ENCODE peak calls at places on chromosome 20, in five cellular contexts. W is CD8-positive, alpha-beta memory T cell; X is CD8-positive, alpha-beta T cell; G is CD4-positive, CD25-positive, alpha-beta regulatory T cell; K is neuronal stem cell. I is an unnamed sample.
A peak's percentile ranks its signal among the peaks of the same experiment; 100 is the strongest.

GRCh38 chr20:35823937-35824336 is 52.1 kb downstream of the PHF20 start:
- DNase-seq in X (no peak), G (no peak), W (no peak), K (no peak), I (no peak)

GRCh38 chr20:39045676-39046075 is 83.5 kb downstream of the DHX35 start:
- DNase-seq in G (no peak), K (no peak), W (no peak), X (no peak), I (no peak)

GRCh38 chr20:21029356-21029755 is 76.8 kb downstream of the LINC00237 start:
- DNase-seq in W (no peak), K (peak; percentile 17), G (no peak), X (no peak), I (no peak)

GRCh38 chr20:25464501-25465204 is 57.2 kb downstream of the GINS1 start:
- DNase-seq in X (no peak), G (no peak), K (no peak), W (no peak), I (no peak)

GRCh38 chr20:46694484-46694883 is 5.2 kb upstream of the TP53RK start:
- DNase-seq in K (no peak), W (no peak), G (no peak), X (no peak), I (no peak)

GRCh38 chr20:25470045-25470444 is 62.6 kb downstream of the GINS1 start:
- DNase-seq in K (peak; percentile 23), X (peak; percentile 12), W (no peak), G (peak; percentile 17), I (peak; percentile 51)

GRCh38 chr20:23048283-23049200 is 930 bp downstream of the THBD start:
- DNase-seq in K (peak; percentile 24), G (no peak), X (no peak), W (no peak), I (peak; percentile 33)

GRCh38 chr20:22529150-22530019 is 55.0 kb downstream of the FOXA2 start:
- DNase-seq in K (no peak), G (no peak), W (no peak), X (no peak), I (no peak)

GRCh38 chr20:11660673-11661072 is 257.0 kb upstream of the BTBD3 start:
- DNase-seq in K (no peak), X (no peak), W (no peak), G (no peak), I (no peak)

GRCh38 chr20:24502184-24502583 is 32.8 kb downstream of the SYNDIG1 start:
- DNase-seq in W (no peak), X (no peak), K (no peak), G (no peak), I (peak; percentile 25)

GRCh38 chr20:35269055-35269781 is 8.7 kb downstream of the MMP24OS start:
- DNase-seq in K (peak; percentile 77), W (peak; percentile 47), G (peak; percentile 19), X (no peak), I (peak; percentile 39)

GRCh38 chr20:50395258-50395729 is 114.9 kb upstream of the PTPN1 start:
- DNase-seq in X (no peak), G (no peak), K (no peak), W (no peak), I (no peak)

GRCh38 chr20:7031222-7031621 is 263.7 kb downstream of the BMP2 start:
- DNase-seq in X (no peak), G (no peak), K (no peak), W (no peak), I (peak; percentile 5)

GRCh38 chr20:49698477-49698876 is 15.2 kb downstream of the B4GALT5 start:
- DNase-seq in X (no peak), G (no peak), K (no peak), W (no peak), I (no peak)

GRCh38 chr20:16747291-16747811 is 807 bp upstream of the OTOR start:
- DNase-seq in G (no peak), X (no peak), K (no peak), W (no peak), I (peak; percentile 10)

GRCh38 chr20:50389437-50389807 is 120.8 kb upstream of the PTPN1 start:
- DNase-seq in G (no peak), X (no peak), W (no peak), K (no peak), I (no peak)

GRCh38 chr20:58640446-58640845 is 10.6 kb upstream of the STX16 start:
- DNase-seq in K (no peak), G (no peak), X (no peak), W (no peak), I (peak; percentile 32)

GRCh38 chr20:663315-664090 is 10.5 kb upstream of the SRXN1 start:
- DNase-seq in X (no peak), G (no peak), W (no peak), K (no peak), I (no peak)

GRCh38 chr20:662289-663192 is 9.5 kb upstream of the SRXN1 start:
- DNase-seq in W (no peak), K (no peak), X (no peak), G (no peak), I (no peak)

GRCh38 chr20:665276-665675 is 10.3 kb downstream of the SCRT2 start:
- DNase-seq in W (no peak), G (no peak), K (no peak), X (no peak), I (no peak)

GRCh38 chr20:664151-664550 is 11.2 kb upstream of the SRXN1 start:
- DNase-seq in G (no peak), X (no peak), K (no peak), W (no peak), I (no peak)

GRCh38 chr20:664576-664975 is 11.0 kb downstream of the SCRT2 start:
- DNase-seq in W (no peak), K (no peak), X (no peak), G (no peak), I (no peak)
- H3K27me3 ChIP-seq in W (peaks cover 18% of the 10 kb centered on the region), K (peaks cover 54% of the 10 kb centered on the region), X (peaks cover 1% of the 10 kb centered on the region), G (peaks cover 19% of the 10 kb centered on the region), I (peaks cover 29% of the 10 kb centered on the region)

GRCh38 chr20:10652185-10652584 is 21.6 kb downstream of the JAG1 start:
- DNase-seq in X (no peak), W (no peak), G (no peak), K (no peak), I (no peak)
- H3K36me3 ChIP-seq in X (no peaks in the 10 kb centered on the region), W (no peaks in the 10 kb centered on the region), G (no peaks in the 10 kb centered on the region), K (peaks cover 64% of the 10 kb centered on the region), I (peaks cover 52% of the 10 kb centered on the region)

DNA sequence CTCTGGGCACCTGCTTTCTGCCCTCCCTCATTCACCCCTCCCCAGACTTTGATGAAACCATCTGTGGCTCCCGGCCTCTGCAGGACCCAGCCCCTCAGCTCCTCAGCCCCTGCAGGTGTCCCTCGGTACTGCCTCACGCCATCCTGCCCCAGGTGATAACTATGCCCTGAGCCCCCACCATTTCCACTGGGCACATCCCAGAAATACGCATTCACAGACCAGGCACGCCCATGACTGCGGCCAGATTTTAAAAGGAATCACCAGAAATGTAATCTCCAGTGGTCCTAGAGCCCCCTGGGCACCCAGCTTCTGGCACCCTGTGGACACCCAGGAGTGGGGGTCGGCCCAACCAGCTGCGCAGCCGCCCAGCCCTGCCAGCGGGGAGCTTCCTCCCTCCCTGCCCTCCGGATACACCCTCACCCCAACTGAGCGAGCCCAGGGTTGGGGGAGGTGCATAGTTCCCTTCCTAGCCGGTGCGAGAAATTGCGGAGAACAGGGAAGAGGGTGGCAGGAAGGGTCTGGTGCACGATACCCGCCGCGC is 585 bp upstream of the NTSR1 start:
- DNase-seq in K (no peak), W (no peak), X (no peak), G (no peak), I (no peak)
- H3K4me3 ChIP-seq in K (peak overlapping the region; percentile 2), W (no peak overlapping the region), X (no peak overlapping the region), G (no peak overlapping the region), I (no peak overlapping the region)

GRCh38 chr20:44810391-44811149 is at the start of gene RIMS4:
- DNase-seq in G (no peak), X (no peak), W (no peak), K (peak; percentile 49), I (no peak)
- H3K27me3 ChIP-seq in G (peaks cover 45% of the 10 kb centered on the region), X (peaks cover 21% of the 10 kb centered on the region), W (peaks cover 39% of the 10 kb centered on the region), K (peaks cover 64% of the 10 kb centered on the region), I (peaks cover 31% of the 10 kb centered on the region)

GRCh38 chr20:44954198-44954597 is 6.0 kb downstream of the TOMM34 start:
- DNase-seq in K (no peak), W (no peak), X (no peak), G (no peak), I (no peak)

GRCh38 chr20:44958276-44958675 is 1.9 kb downstream of the TOMM34 start:
- DNase-seq in X (no peak), G (no peak), K (no peak), W (no peak), I (no peak)

GRCh38 chr20:44955270-44955669 is 4.9 kb downstream of the TOMM34 start:
- DNase-seq in K (no peak), G (no peak), W (no peak), X (no peak), I (no peak)

GRCh38 chr20:44959082-44959895 is 908 bp downstream of the TOMM34 start:
- DNase-seq in X (no peak), W (peak; percentile 26), G (peak; percentile 39), K (peak; percentile 6), I (peak; percentile 94)

DNA sequence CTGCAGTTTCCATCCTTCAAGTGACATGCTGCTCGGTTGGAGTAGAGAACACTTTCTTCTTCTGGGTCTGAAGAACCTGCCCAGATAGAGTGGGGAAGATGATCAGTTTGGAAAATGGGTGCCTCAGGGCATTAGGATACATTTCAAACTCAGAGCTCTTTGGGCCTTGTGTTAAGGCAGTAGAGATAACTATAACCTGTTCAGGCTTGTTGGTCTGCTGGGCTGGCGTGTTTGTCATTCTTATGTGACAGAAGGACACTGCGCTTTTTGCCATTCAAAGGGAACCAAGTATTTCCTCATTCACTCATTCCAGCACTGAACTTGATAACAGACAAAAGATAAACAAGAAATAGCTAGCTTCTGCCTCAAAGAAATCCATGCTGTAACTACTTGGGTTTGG is 3.8 kb downstream of the TOMM34 start:
- DNase-seq in X (no peak), G (no peak), K (no peak), W (no peak), I (peak; percentile 63)
- H3K36me3 ChIP-seq in X (peaks cover 41% of the 10 kb centered on the region), G (peaks cover 53% of the 10 kb centered on the region), K (peaks cover 35% of the 10 kb centered on the region), W (peaks cover 50% of the 10 kb centered on the region), I (peaks cover 23% of the 10 kb centered on the region)

GRCh38 chr20:37728635-37728983 is 34.8 kb downstream of the CTNNBL1 start:
- DNase-seq in G (no peak), W (no peak), X (no peak), K (no peak), I (no peak)
- H3K4me3 ChIP-seq in G (no peak overlapping the region), W (no peak overlapping the region), X (no peak overlapping the region), K (no peak overlapping the region), I (no peak overlapping the region)